ENCODE peak calls at places on chromosomes 12 and 14, in nine cellular contexts. L, U, G, I, X, D, B, R and V are unnamed samples. For H3K4me1, the result is how much of the 10 kb centered on the place peaks cover.

GRCh38 chr14:103105580-103106168 is 11.1 kb downstream of the EXOC3L4 start:
- DNase-seq in L (no peak), X (peak), R (no peak), U (no peak), D (peak), I (no peak), G (no peak), B (no peak), V (no peak)

GRCh38 chr12:75602111-75602510 is 90.7 kb upstream of the KRR1 start:
- DNase-seq in G (no peak), I (no peak), D (no peak), L (no peak), R (no peak), U (no peak), B (no peak), X (no peak), V (no peak)

GRCh38 chr12:94263905-94264655 is 115.7 kb downstream of the PLXNC1 start:
- DNase-seq in U (no peak), B (peak), X (no peak), G (no peak), R (peak), L (peak), I (no peak), D (peak), V (no peak)

GRCh38 chr12:119840617-119841016 is 36.5 kb downstream of the CIT start:
- DNase-seq in D (no peak), L (no peak), U (no peak), X (no peak), G (no peak), I (no peak), R (no peak), B (no peak), V (no peak)

GRCh38 chr14:71751264-71751663 is 181.0 kb upstream of the RGS6 start:
- DNase-seq in X (no peak), U (peak), R (no peak), L (no peak), B (peak), G (no peak), D (no peak), I (no peak), V (no peak)

GRCh38 chr12:109600481-109600880 is 26.9 kb downstream of the MVK start:
- DNase-seq in D (no peak), X (no peak), U (no peak), B (no peak), L (no peak), I (peak), G (no peak), R (no peak), V (no peak)

GRCh38 chr14:39266871-39267591 is 33.3 kb downstream of the MIA2 start:
- DNase-seq in U (peak), I (peak), X (peak), G (peak), L (peak), B (peak), D (peak), R (peak), V (peak)

GRCh38 chr14:24734917-24735500 is 101.0 kb upstream of the GZMB start:
- DNase-seq in L (no peak), U (peak), B (peak), I (peak), D (no peak), G (peak), X (peak), R (peak), V (no peak)

GRCh38 chr12:82659343-82660207 is 27.1 kb upstream of the TMTC2 start:
- DNase-seq in I (peak), X (no peak), B (peak), U (no peak), L (no peak), G (peak), D (peak), R (no peak), V (no peak)

GRCh38 chr12:65649126-65649525 is 175.2 kb upstream of the HMGA2 start:
- DNase-seq in L (no peak), U (peak), G (no peak), I (no peak), B (peak), X (no peak), D (no peak), R (no peak), V (peak)

GRCh38 chr12:72081787-72082186 is 143.1 kb downstream of the TPH2 start:
- DNase-seq in U (no peak), B (no peak), R (peak), I (no peak), G (no peak), D (no peak), X (no peak), L (no peak), V (no peak)

GRCh38 chr14:79809849-79810612 is 401.3 kb downstream of the DIO2 start:
- DNase-seq in R (peak), B (no peak), I (no peak), U (peak), L (no peak), D (no peak), X (peak), G (no peak), V (no peak)

GRCh38 chr14:92456215-92457017 is 57.2 kb upstream of the RIN3 start:
- DNase-seq in I (no peak), D (no peak), U (peak), L (peak), B (peak), G (peak), X (peak), R (peak), V (no peak)

GRCh38 chr12:120214626-120215356 is 13.9 kb upstream of the RPLP0 start:
- DNase-seq in G (no peak), X (no peak), I (no peak), B (no peak), R (no peak), U (no peak), D (peak), L (no peak), V (no peak)

GRCh38 chr14:61462566-61463195 is 141.3 kb downstream of the PRKCH start:
- DNase-seq in X (no peak), B (peak), L (no peak), I (no peak), G (peak), R (no peak), D (no peak), U (peak), V (no peak)

GRCh38 chr14:100989924-100990323 is 86.4 kb upstream of the RTL1 start:
- DNase-seq in G (no peak), L (no peak), B (peak), D (no peak), R (no peak), I (no peak), X (no peak), U (peak), V (no peak)

GRCh38 chr12:81167694-81168093 is 89.8 kb downstream of the ACSS3 start:
- DNase-seq in X (no peak), B (peak), D (no peak), R (no peak), I (no peak), L (no peak), G (no peak), U (peak), V (no peak)

GRCh38 chr12:15590180-15590826 is 198.9 kb downstream of the EPS8 start:
- DNase-seq in L (peak), X (peak), U (peak), R (peak), G (peak), D (peak), I (peak), B (peak), V (no peak)

GRCh38 chr12:90028620-90029051 is 320.0 kb upstream of the ATP2B1 start:
- DNase-seq in B (peak), I (no peak), X (no peak), R (no peak), U (peak), D (no peak), G (no peak), L (no peak), V (no peak)

GRCh38 chr12:67414011-67414715 is 145.0 kb downstream of the CAND1 start:
- DNase-seq in I (no peak), D (no peak), U (no peak), G (no peak), B (no peak), R (no peak), X (no peak), L (no peak), V (no peak)

GRCh38 chr12:50282581-50283229 is 615 bp downstream of the LIMA1 start:
- DNase-seq in R (no peak), L (no peak), D (no peak), U (peak), G (no peak), X (no peak), I (peak), B (peak), V (no peak)

GRCh38 chr14:28577711-28578131 is 188.9 kb upstream of the FOXG1 start:
- DNase-seq in U (no peak), X (no peak), G (no peak), L (no peak), D (no peak), I (no peak), R (no peak), B (peak), V (no peak)

GRCh38 chr12:48818831-48819590 is 715 bp downstream of the CACNB3 start:
- DNase-seq in D (peak), L (peak), U (no peak), X (peak), I (no peak), G (peak), R (peak), B (no peak), V (no peak)

GRCh38 chr12:89306827-89307498 is 45.3 kb downstream of the DUSP6 start:
- DNase-seq in U (no peak), X (no peak), L (no peak), I (no peak), B (no peak), D (no peak), R (no peak), G (no peak), V (no peak)

GRCh38 chr14:59897757-59898383 is 22.1 kb upstream of the LRRC9 start:
- DNase-seq in L (no peak), G (peak), I (peak), R (peak), B (peak), U (no peak), D (no peak), X (peak), V (peak)

GRCh38 chr14:64760916-64761315 is 56.7 kb downstream of the PLEKHG3 start:
- DNase-seq in U (no peak), X (no peak), B (no peak), L (no peak), I (no peak), R (no peak), D (no peak), G (no peak), V (no peak)

GRCh38 chr12:3225154-3225795 is 148.1 kb downstream of the TSPAN9 start:
- DNase-seq in B (peak), D (no peak), L (no peak), G (no peak), X (no peak), U (peak), I (no peak), R (no peak), V (no peak)

GRCh38 chr12:18895946-18896345 is 158.0 kb downstream of the CAPZA3 start:
- DNase-seq in D (peak), U (no peak), G (peak), B (no peak), X (no peak), R (peak), I (peak), L (no peak), V (no peak)

GRCh38 chr12:48858043-48858442 is 6.1 kb upstream of the DDX23 start:
- DNase-seq in X (no peak), L (no peak), B (no peak), U (no peak), G (no peak), R (no peak), I (no peak), D (no peak), V (no peak)

GRCh38 chr14:99758915-99759545 is 34.2 kb upstream of the EML1 start:
- DNase-seq in L (no peak), R (no peak), I (no peak), U (no peak), D (no peak), X (no peak), G (peak), B (no peak), V (peak)

GRCh38 chr14:68817513-68818212 is 24.8 kb upstream of the ZFP36L1 start:
- DNase-seq in I (no peak), U (no peak), D (no peak), L (no peak), B (no peak), G (no peak), X (no peak), R (no peak), V (no peak)

GRCh38 chr12:132551271-132552120 is 58.9 kb downstream of the LRCOL1 start:
- DNase-seq in D (no peak), U (no peak), G (no peak), B (no peak), X (no peak), R (no peak), L (no peak), I (no peak), V (no peak)

GRCh38 chr12:57904848-57905811 is 36.2 kb upstream of the ATP23 start:
- DNase-seq in D (no peak), R (peak), G (peak), B (peak), I (peak), X (peak), U (peak), L (peak), V (peak)

GRCh38 chr12:92899388-92900001 is 29.6 kb downstream of the EEA1 start:
- DNase-seq in X (no peak), R (peak), B (peak), G (no peak), L (peak), I (peak), U (peak), D (no peak), V (peak)

GRCh38 chr12:92898755-92899154 is 30.3 kb downstream of the EEA1 start:
- DNase-seq in I (no peak), G (no peak), R (no peak), L (no peak), X (no peak), D (no peak), U (peak), B (peak), V (no peak)

GRCh38 chr12:92897844-92898243 is 31.3 kb downstream of the EEA1 start:
- DNase-seq in D (no peak), R (no peak), B (no peak), L (no peak), G (no peak), U (no peak), I (no peak), X (no peak), V (no peak)
- H3K4me1 ChIP-seq in D (under half), R (under half), B (under half), L (under half), G (under half), U (under half), I (under half), X (under half), V (under half)

GRCh38 chr12:29889737-29890136 is 106.0 kb upstream of the TMTC1 start:
- DNase-seq in L (no peak), G (peak), B (peak), D (no peak), X (peak), U (peak), I (no peak), R (peak), V (no peak)
- TF ChIP-seq CTCF in L (peak), G (peak), B (no peak), D (peak), X (peak), U (peak), I (no peak), R (peak), V (peak)

GRCh38 chr12:131010376-131011131 is 56.8 kb downstream of the ADGRD1 start:
- DNase-seq in I (no peak), U (no peak), L (no peak), R (no peak), B (no peak), D (no peak), X (no peak), G (no peak), V (no peak)
- H3K27ac ChIP-seq in I (no peak), U (no peak), L (peak), R (no peak), B (no peak), D (peak), X (no peak), G (no peak), V (no peak)

DNA sequence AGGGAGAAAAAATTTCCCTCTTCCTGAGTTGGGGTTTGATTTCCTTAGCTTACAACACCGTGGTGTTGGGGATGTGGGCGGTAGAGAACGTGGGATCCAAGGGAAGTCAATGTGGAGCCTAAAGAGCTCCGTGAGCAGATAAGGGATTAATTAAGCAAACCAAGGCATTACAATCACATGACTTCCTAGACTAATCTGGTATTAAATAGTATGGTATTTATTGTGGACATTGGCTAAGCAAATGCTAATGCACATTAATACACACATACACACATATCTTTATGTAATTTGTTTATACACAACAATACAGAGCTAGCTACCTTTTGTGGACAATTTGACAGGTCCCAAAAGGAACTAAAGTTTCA is 791 bp upstream of the RNF41 start:
- DNase-seq in X (no peak), D (no peak), L (no peak), R (no peak), U (no peak), B (no peak), I (no peak), G (no peak), V (no peak)
- H3K4me1 ChIP-seq in X (under half), D (under half), L (under half), R (under half), U (under half), B (under half), I (under half), G (under half), V (under half)

DNA sequence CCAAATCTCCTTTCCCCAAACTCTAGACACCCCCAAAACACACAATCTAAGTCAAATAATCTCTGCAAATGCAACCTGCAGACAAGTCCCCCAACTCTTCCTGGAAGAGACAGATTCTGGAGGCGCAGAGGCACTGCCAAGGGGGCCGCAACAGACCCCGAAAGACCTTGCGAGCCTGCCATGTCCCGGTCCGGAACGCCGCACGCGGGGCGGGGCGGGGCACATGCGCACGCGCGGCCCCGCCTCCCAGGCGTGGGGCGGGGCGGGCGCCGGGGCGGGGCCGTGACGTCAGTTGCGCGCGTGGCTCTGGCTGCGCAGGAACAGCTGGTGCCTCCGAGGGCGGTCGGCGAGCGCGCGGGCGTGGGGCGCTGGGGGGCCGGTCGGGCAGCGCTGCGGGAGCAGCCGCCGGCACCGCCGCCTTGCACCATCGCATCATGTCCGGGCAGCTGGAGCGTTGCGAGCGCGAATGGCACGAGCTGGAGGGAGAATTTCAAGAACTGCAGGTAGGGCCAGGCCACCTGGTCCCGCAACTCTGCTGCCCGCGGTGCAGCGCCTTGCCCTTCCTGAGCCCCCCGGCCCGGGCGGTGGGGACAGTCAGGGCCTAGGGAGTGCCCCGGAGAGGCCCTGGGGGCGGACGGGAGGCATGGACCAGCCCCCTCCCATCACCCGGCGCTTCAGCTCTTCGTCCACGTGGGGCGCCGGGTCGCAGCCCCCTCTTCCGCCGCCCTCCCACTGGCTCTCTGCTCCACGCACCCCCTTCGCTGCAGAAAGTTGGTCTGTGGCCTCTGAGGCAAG is at the start of gene TMEM120B:
- DNase-seq in D (peak), U (peak), B (peak), G (peak), L (peak), X (peak), I (peak), R (peak), V (peak)
- TF ChIP-seq CTCF in D (no peak), U (no peak), B (no peak), G (no peak), L (peak), X (peak), I (no peak), R (peak), V (no peak)

DNA sequence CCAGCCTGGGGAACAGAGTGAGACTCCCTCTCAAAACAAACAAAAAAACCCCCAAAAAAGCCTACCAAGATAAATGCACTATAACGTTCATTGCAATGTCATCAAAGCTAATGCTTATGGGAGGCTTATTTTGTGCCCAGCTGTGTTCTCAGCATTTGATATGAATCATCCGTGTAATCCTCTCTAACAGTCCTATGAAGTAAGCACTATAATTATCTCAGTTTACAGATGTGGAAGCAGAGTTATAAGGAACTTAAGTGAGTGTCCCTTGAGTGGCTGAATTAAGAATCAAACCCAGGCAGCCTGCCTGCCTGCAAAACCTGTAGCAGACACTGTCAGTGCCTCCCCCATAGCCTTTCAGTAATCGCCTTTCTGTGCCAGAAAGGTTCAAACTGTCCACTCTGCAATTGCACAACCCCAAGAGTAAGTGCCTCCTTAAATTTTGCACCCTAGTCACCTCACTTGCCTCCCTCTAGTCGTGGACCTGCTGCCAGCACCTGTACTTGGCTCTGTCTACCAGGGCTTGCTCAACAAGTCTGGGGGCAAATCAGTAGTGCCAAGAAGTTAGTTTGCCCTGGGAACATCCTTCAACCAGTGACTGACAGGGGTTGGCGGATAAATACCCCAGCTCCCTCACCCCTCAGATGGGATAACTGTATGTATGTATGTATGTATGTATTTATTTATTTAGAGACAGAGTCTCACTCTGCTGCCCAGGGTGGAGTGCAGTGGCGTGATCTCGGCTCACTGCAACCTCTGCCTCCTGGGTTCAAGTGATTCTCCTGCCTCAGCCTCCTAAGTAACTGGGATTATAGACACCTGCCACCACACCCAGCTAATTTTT is 23.8 kb upstream of the PPP1CC start:
- DNase-seq in L (no peak), I (no peak), B (no peak), G (no peak), R (no peak), U (no peak), X (no peak), D (no peak), V (no peak)
- H3K27ac ChIP-seq in L (no peak), I (no peak), B (no peak), G (no peak), R (no peak), U (no peak), X (no peak), D (no peak), V (no peak)